ENCODE peak calls at places on chromosome 6, in six cellular contexts. Y, C, L, U, T and G are unnamed samples. For H3K4me1, the result is how much of the 10 kb centered on the place peaks cover.

GRCh38 chr6:170404036-170404435 is 97.5 kb downstream of the FAM120B start:
- DNase-seq in Y (no peak), C (no peak), L (no peak), U (no peak), T (no peak), G (no peak)

GRCh38 chr6:41785689-41786450 is 1.6 kb upstream of the TOMM6 start:
- DNase-seq in Y (peak), C (no peak), L (no peak), U (no peak), T (no peak), G (no peak)

GRCh38 chr6:39263299-39264037 is 34.2 kb upstream of the KCNK5 start:
- DNase-seq in Y (peak), C (no peak), L (no peak), U (no peak), T (no peak), G (no peak)

GRCh38 chr6:43009124-43009523 is 4.6 kb downstream of the MEA1 start:
- DNase-seq in Y (peak), C (no peak), L (peak), U (no peak), T (peak), G (peak)

GRCh38 chr6:113676972-113677371 is 180.2 kb upstream of the MARCKS start:
- DNase-seq in Y (no peak), C (no peak), L (no peak), U (no peak), T (no peak), G (no peak)

GRCh38 chr6:19753822-19754221 is 83.3 kb upstream of the ID4 start:
- DNase-seq in Y (no peak), C (no peak), L (no peak), U (no peak), T (no peak), G (no peak)

GRCh38 chr6:111646942-111647341 is 41.3 kb upstream of the TRAF3IP2 start:
- DNase-seq in Y (no peak), C (no peak), L (no peak), U (no peak), T (no peak), G (no peak)

GRCh38 chr6:139568157-139568955 is 193.9 kb upstream of the CITED2 start:
- DNase-seq in Y (no peak), C (no peak), L (no peak), U (no peak), T (no peak), G (no peak)

GRCh38 chr6:45872827-45873226 is 142.8 kb downstream of the CLIC5 start:
- DNase-seq in Y (no peak), C (no peak), L (no peak), U (no peak), T (no peak), G (no peak)

GRCh38 chr6:100892693-100893092 is 11.6 kb upstream of the ASCC3 start:
- DNase-seq in Y (peak), C (peak), L (no peak), U (no peak), T (peak), G (no peak)

GRCh38 chr6:163709255-163709654 is 294.7 kb downstream of the QKI start:
- DNase-seq in Y (no peak), C (no peak), L (no peak), U (no peak), T (no peak), G (no peak)

GRCh38 chr6:141851063-141851462 is 281.7 kb upstream of the GJE1 start:
- DNase-seq in Y (no peak), C (no peak), L (no peak), U (no peak), T (no peak), G (no peak)

GRCh38 chr6:40912158-40912946 is 126.7 kb downstream of the UNC5CL start:
- DNase-seq in Y (peak), C (no peak), L (peak), U (no peak), T (peak), G (peak)

GRCh38 chr6:1586256-1586655 is 23.5 kb upstream of the FOXC1 start:
- DNase-seq in Y (no peak), C (peak), L (no peak), U (no peak), T (no peak), G (no peak)

GRCh38 chr6:138346302-138347195 is 31.2 kb upstream of the SMIM28 start:
- DNase-seq in Y (peak), C (no peak), L (no peak), U (no peak), T (no peak), G (peak)

GRCh38 chr6:41546866-41547798 is 951 bp downstream of the FOXP4 start:
- DNase-seq in Y (peak), C (peak), L (peak), U (no peak), T (peak), G (peak)

GRCh38 chr6:153435787-153436186 is 304.7 kb upstream of the RGS17 start:
- DNase-seq in Y (no peak), C (no peak), L (no peak), U (no peak), T (no peak), G (no peak)

GRCh38 chr6:88548891-88549505 is 382.9 kb upstream of the CNR1 start:
- DNase-seq in Y (no peak), C (no peak), L (no peak), U (no peak), T (no peak), G (no peak)

GRCh38 chr6:144285798-144286502 is 815 bp downstream of the UTRN start:
- DNase-seq in Y (peak), C (peak), L (peak), U (no peak), T (peak), G (peak)

GRCh38 chr6:81450180-81450579 is 302.3 kb downstream of the TENT5A start:
- DNase-seq in Y (no peak), C (no peak), L (no peak), U (peak), T (peak), G (no peak)

GRCh38 chr6:43033874-43034273 is 12.5 kb downstream of the RRP36 start:
- DNase-seq in Y (no peak), C (no peak), L (no peak), U (no peak), T (no peak), G (no peak)

GRCh38 chr6:165571068-165571682 is 91.9 kb downstream of the PDE10A start:
- DNase-seq in Y (no peak), C (no peak), L (no peak), U (no peak), T (no peak), G (no peak)

GRCh38 chr6:7535498-7535897 is 6.0 kb upstream of the DSP start:
- DNase-seq in Y (no peak), C (no peak), L (no peak), U (no peak), T (no peak), G (no peak)

GRCh38 chr6:38184041-38184779 is 364.7 kb downstream of the ZFAND3 start:
- DNase-seq in Y (no peak), C (peak), L (no peak), U (no peak), T (no peak), G (no peak)

GRCh38 chr6:39792501-39793450 is 600 bp downstream of the DAAM2 start:
- DNase-seq in Y (peak), C (peak), L (no peak), U (no peak), T (peak), G (peak)

GRCh38 chr6:137550527-137550926 is 56.3 kb upstream of the OLIG3 start:
- DNase-seq in Y (peak), C (peak), L (no peak), U (no peak), T (no peak), G (no peak)

GRCh38 chr6:155837474-155837873 is 381.8 kb upstream of the NOX3 start:
- DNase-seq in Y (no peak), C (no peak), L (no peak), U (no peak), T (no peak), G (no peak)

GRCh38 chr6:130796313-130796905 is 30.8 kb upstream of the SMLR1 start:
- DNase-seq in Y (peak), C (no peak), L (no peak), U (no peak), T (peak), G (peak)

GRCh38 chr6:52509281-52510212 is 67.3 kb downstream of the TRAM2 start:
- DNase-seq in Y (no peak), C (no peak), L (no peak), U (no peak), T (no peak), G (peak)

GRCh38 chr6:4902363-4902762 is 101.5 kb downstream of the RPP40 start:
- DNase-seq in Y (no peak), C (no peak), L (no peak), U (no peak), T (no peak), G (no peak)

GRCh38 chr6:47476794-47477496 is 644 bp upstream of the CD2AP start:
- DNase-seq in Y (no peak), C (no peak), L (peak), U (no peak), T (no peak), G (no peak)

GRCh38 chr6:39301606-39302005 is 12.6 kb downstream of the KCNK17 start:
- DNase-seq in Y (peak), C (peak), L (peak), U (peak), T (no peak), G (no peak)

GRCh38 chr6:29926795-29927427 is 15.4 kb upstream of the HLA-A start:
- DNase-seq in Y (peak), C (peak), L (no peak), U (no peak), T (no peak), G (peak)

GRCh38 chr6:154615483-154616025 is 105.1 kb upstream of the CNKSR3 start:
- DNase-seq in Y (peak), C (no peak), L (peak), U (peak), T (peak), G (peak)

GRCh38 chr6:5205877-5206840 is 54.6 kb downstream of the LYRM4 start:
- DNase-seq in Y (no peak), C (no peak), L (peak), U (no peak), T (peak), G (peak)

GRCh38 chr6:116012471-116012949 is 48.2 kb downstream of the FRK start:
- DNase-seq in Y (no peak), C (no peak), L (no peak), U (no peak), T (no peak), G (no peak)

GRCh38 chr6:94510877-94511276 is 1066.5 kb upstream of the MANEA start:
- DNase-seq in Y (no peak), C (no peak), L (no peak), U (no peak), T (peak), G (no peak)

GRCh38 chr6:40349092-40349491 is 238.1 kb downstream of the LRFN2 start:
- DNase-seq in Y (no peak), C (no peak), L (no peak), U (no peak), T (no peak), G (no peak)

GRCh38 chr6:123803456-123803861 is 206 bp upstream of the NKAIN2 start:
- DNase-seq in Y (peak), C (peak), L (no peak), U (no peak), T (peak), G (no peak)

DNA sequence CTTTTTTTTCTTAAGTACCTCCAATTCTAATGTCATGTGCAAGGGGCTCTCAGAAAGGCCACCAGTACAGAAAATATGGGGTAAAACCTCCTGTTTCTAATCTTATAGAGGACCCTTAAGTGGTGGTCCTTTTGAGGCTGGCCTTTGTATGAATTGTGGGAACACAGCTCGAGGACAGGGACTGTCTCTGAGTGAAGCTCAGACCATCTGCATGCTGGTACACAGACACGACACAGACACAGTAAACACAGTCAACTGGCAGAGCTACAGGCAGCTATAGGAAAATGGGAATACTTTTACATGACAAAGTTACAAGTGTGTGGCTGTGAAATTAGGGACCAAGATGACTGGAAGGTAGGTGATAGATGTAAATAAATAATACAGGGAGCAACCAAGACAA is 143.9 kb upstream of the PREP start:
- DNase-seq in Y (no peak), C (no peak), L (no peak), U (no peak), T (no peak), G (no peak)
- H2AFZ ChIP-seq in Y (no peak), C (peak), L (no peak), U (no peak), T (peak), G (no peak)

GRCh38 chr6:44221291-44221960 is 2.0 kb upstream of the SLC29A1 start:
- DNase-seq in Y (peak), C (peak), L (peak), U (no peak), T (peak), G (peak)
- H3K4me1 ChIP-seq in Y (half or more), C (half or more), L (half or more), U (under half), T (under half), G (half or more)

DNA sequence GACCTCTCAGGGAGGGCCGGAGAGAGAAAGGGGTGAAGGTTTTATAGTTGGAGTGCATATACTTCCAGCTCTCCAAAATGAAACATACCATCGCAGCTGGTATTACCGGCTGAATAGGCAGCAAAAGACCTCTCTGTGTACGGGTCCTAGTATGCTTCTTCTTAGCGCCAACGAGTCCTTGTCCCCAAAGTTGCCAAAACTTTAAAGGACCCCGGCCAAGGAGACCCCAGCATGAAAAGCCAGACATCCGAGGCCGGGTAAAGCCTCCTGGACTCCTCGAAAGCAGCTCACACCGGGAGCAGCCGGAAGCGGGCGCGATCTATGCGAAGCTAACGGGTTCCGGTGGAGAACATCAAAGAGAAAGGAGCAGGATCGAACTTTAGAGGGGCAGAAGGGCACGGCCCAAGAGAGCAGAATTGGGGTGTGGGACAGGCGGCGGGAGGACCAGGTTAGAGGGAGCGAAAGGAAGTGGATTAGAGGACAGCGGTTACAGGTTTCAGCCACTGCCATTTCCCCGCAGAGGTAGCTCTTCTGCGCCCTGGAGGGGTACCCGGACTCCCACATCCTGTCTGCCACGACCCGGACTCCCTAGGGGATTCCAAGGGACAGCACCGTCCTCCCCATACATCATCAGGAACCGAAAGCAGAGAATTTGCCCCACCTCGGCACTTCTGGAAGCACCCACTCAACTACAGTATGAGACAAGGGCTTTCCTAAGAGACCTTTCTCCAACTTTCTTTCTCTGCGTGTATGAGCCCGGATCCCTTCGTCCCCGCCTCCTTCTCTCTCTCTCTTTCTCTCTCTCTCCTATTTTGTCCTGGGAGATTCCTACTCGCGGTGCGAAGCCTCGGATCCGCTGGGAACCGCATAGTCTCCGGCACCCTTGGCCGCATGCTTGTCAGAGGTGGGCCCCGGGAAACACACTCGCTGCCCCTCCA is 602 bp upstream of the VGLL2 start:
- DNase-seq in Y (peak), C (peak), L (no peak), U (no peak), T (peak), G (no peak)
- TF ChIP-seq POLR2AphosphoS5 in Y (no peak), C (no peak), L (no peak), U (no peak), T (peak), G (no peak)

GRCh38 chr6:34695729-34696188 is 808 bp downstream of the ILRUN start:
- DNase-seq in Y (no peak), C (no peak), L (no peak), U (no peak), T (peak), G (peak)
- H2AFZ ChIP-seq in Y (peak), C (no peak), L (peak), U (no peak), T (peak), G (peak)

DNA sequence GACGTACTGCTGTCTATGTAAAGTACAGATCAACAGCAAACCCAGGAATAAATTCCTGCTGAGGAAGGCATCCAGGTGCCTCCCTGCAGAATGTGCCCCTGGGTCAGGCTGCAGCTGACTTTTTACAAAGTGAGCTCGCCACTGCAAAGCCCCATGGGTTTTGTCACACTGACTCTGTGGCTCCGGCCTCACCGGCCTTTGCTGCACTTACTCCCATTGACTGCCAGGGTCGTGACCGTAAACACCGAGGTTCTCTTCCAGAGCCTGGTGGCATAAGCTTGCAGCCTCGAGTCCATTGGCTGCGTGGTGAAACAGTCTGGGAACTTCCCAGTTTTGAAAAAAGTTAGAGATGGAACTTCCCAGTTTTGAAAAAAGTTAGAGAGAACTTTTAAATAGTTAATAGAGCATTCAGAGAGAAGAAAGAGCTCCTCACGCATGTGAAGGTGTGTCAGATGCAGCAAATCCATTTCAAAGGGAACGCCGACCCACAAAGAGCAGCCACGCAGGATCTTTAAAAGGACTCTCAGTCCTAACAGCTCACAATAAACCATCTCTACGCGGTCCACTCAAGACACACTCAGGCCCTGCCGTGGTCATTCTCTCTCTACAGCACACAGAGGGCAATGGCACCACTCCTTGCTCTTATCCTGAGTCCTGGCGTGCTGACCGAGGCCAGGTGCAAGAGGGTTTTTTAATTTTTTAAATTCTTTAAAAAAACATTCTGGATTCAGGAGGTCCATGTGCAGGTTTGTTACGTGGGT is 12.8 kb downstream of the RAMACL start:
- DNase-seq in Y (no peak), C (no peak), L (no peak), U (no peak), T (no peak), G (no peak)
- H3K4me1 ChIP-seq in Y (under half), C (under half), L (under half), U (under half), T (under half), G (under half)

DNA sequence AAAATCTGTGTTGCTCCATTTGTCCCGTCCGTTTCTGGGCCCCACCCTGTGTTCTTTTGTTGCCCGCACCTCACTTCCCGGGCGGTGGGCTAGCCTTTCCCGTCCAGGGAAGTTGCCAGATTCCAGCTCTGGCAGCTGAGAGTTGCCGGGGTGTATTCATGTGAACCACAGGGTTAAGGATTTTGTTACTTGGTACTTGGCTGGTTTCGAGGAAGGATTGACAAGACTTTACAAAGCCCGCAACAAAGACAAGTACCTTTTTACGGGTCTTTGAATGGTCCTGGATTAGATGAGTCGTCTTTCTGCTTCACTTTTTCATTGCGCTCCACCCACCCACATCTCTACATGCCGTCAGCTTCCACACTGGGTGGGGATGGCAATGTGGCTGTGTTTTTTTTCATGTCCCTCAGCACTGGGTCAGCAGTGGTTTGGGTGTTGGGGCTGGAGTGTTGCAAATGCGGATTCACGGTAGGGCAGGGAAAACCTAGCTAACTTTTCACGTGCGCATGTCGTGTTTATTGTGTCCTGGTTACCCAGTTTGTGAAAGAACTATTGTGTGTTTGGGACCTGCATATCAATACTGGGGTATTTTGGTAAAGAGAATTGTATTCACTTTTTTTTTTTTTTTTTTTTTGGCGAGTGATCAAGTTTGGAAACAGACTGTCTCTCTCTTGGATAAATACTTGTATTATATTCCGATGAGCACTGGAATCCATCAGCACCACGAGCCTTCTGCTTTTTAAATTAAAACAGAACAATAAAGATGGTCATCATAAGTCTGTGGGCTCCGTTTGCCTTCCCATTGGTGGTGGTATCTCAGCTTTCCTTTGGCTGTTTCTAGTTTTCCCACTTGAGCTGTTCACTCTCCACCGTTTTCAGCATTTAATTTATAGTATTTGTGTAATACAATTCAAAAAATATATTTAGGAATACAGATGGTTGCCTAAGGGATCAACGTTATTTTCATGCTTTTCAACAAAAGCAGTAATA is 1.2 kb downstream of the DUSP22 start:
- DNase-seq in Y (peak), C (peak), L (no peak), U (no peak), T (no peak), G (no peak)
- TF ChIP-seq POLR2AphosphoS5 in Y (no peak), C (no peak), L (no peak), U (no peak), T (no peak), G (no peak)